ENCODE peak calls at places on chromosomes 3 and 15, in four cellular contexts. One of them, this sample, is unnamed.

GRCh38 chr3:46674031-46674592 is 19.4 kb downstream of the ALS2CL start:
- DNase-seq in thyroid gland: no peak
- DNase-seq in NCI-H146: no peak
- DNase-seq in stimulated activated CD4-positive, alpha-beta T cell treated with anti-CD3 and anti-CD28 coated beads, Interleukin-15, amount 100 ng/mL, for 48 hours: no peak
- DNase-seq in this sample: no peak

GRCh38 chr3:40200754-40201316 is 108.7 kb upstream of the EIF1B start:
- DNase-seq in NCI-H146: no peak
- DNase-seq in stimulated activated CD4-positive, alpha-beta T cell treated with anti-CD3 and anti-CD28 coated beads, Interleukin-15, amount 100 ng/mL, for 48 hours: no peak
- DNase-seq in thyroid gland: no peak
- DNase-seq in this sample: no peak

GRCh38 chr3:4637265-4637664 is 144.1 kb downstream of the ITPR1 start:
- DNase-seq in stimulated activated CD4-positive, alpha-beta T cell treated with anti-CD3 and anti-CD28 coated beads, Interleukin-15, amount 100 ng/mL, for 48 hours: no peak
- DNase-seq in thyroid gland: peak; percentile 52
- DNase-seq in NCI-H146: no peak
- DNase-seq in this sample: no peak

GRCh38 chr3:132695422-132695821 is 26.8 kb downstream of the NPHP3 start:
- DNase-seq in thyroid gland: no peak
- DNase-seq in NCI-H146: no peak
- DNase-seq in stimulated activated CD4-positive, alpha-beta T cell treated with anti-CD3 and anti-CD28 coated beads, Interleukin-15, amount 100 ng/mL, for 48 hours: no peak
- DNase-seq in this sample: no peak

GRCh38 chr3:5122741-5123706 is 932 bp downstream of the ARL8B start:
- DNase-seq in stimulated activated CD4-positive, alpha-beta T cell treated with anti-CD3 and anti-CD28 coated beads, Interleukin-15, amount 100 ng/mL, for 48 hours: peak; percentile 7
- DNase-seq in NCI-H146: peak; percentile 27
- DNase-seq in thyroid gland: peak; percentile 63
- DNase-seq in this sample: peak; percentile 89

GRCh38 chr15:56076651-56077050 is 83.2 kb upstream of the NEDD4 start:
- DNase-seq in thyroid gland: no peak
- DNase-seq in stimulated activated CD4-positive, alpha-beta T cell treated with anti-CD3 and anti-CD28 coated beads, Interleukin-15, amount 100 ng/mL, for 48 hours: no peak
- DNase-seq in NCI-H146: no peak
- DNase-seq in this sample: no peak

GRCh38 chr3:108201258-108201657 is 21.0 kb downstream of the IFT57 start:
- DNase-seq in thyroid gland: no peak
- DNase-seq in stimulated activated CD4-positive, alpha-beta T cell treated with anti-CD3 and anti-CD28 coated beads, Interleukin-15, amount 100 ng/mL, for 48 hours: no peak
- DNase-seq in NCI-H146: no peak
- DNase-seq in this sample: no peak

GRCh38 chr3:25448750-25449684 is 21.0 kb downstream of the RARB start:
- DNase-seq in stimulated activated CD4-positive, alpha-beta T cell treated with anti-CD3 and anti-CD28 coated beads, Interleukin-15, amount 100 ng/mL, for 48 hours: no peak
- DNase-seq in NCI-H146: no peak
- DNase-seq in thyroid gland: peak; percentile 96
- DNase-seq in this sample: peak; percentile 74

GRCh38 chr15:89243046-89243690 is 611 bp upstream of the FANCI start:
- DNase-seq in stimulated activated CD4-positive, alpha-beta T cell treated with anti-CD3 and anti-CD28 coated beads, Interleukin-15, amount 100 ng/mL, for 48 hours: no peak
- DNase-seq in thyroid gland: no peak
- DNase-seq in NCI-H146: no peak
- DNase-seq in this sample: no peak

GRCh38 chr3:5144316-5144994 is 22.4 kb downstream of the ARL8B start:
- DNase-seq in stimulated activated CD4-positive, alpha-beta T cell treated with anti-CD3 and anti-CD28 coated beads, Interleukin-15, amount 100 ng/mL, for 48 hours: no peak
- DNase-seq in thyroid gland: no peak
- DNase-seq in NCI-H146: no peak
- DNase-seq in this sample: no peak

GRCh38 chr15:99157456-99157855 is 52.6 kb downstream of the SYNM start:
- DNase-seq in NCI-H146: no peak
- DNase-seq in thyroid gland: no peak
- DNase-seq in stimulated activated CD4-positive, alpha-beta T cell treated with anti-CD3 and anti-CD28 coated beads, Interleukin-15, amount 100 ng/mL, for 48 hours: no peak
- DNase-seq in this sample: no peak

GRCh38 chr3:58686847-58687246 is 20.3 kb upstream of the FAM3D start:
- DNase-seq in stimulated activated CD4-positive, alpha-beta T cell treated with anti-CD3 and anti-CD28 coated beads, Interleukin-15, amount 100 ng/mL, for 48 hours: no peak
- DNase-seq in NCI-H146: no peak
- DNase-seq in thyroid gland: no peak
- DNase-seq in this sample: no peak

GRCh38 chr3:128787256-128788253 is 61.6 kb downstream of the RAB7A start:
- DNase-seq in NCI-H146: peak; percentile 22
- DNase-seq in thyroid gland: peak; percentile 75
- DNase-seq in stimulated activated CD4-positive, alpha-beta T cell treated with anti-CD3 and anti-CD28 coated beads, Interleukin-15, amount 100 ng/mL, for 48 hours: no peak
- DNase-seq in this sample: peak; percentile 92

GRCh38 chr3:141360888-141361598 is 7.3 kb upstream of the ZBTB38 start:
- DNase-seq in stimulated activated CD4-positive, alpha-beta T cell treated with anti-CD3 and anti-CD28 coated beads, Interleukin-15, amount 100 ng/mL, for 48 hours: no peak
- DNase-seq in NCI-H146: peak; percentile 83
- DNase-seq in thyroid gland: no peak
- DNase-seq in this sample: peak; percentile 74

GRCh38 chr3:27031476-27031875 is 337.7 kb downstream of the NEK10 start:
- DNase-seq in thyroid gland: no peak
- DNase-seq in stimulated activated CD4-positive, alpha-beta T cell treated with anti-CD3 and anti-CD28 coated beads, Interleukin-15, amount 100 ng/mL, for 48 hours: no peak
- DNase-seq in NCI-H146: no peak
- DNase-seq in this sample: no peak

GRCh38 chr3:100602506-100603444 is 6.6 kb upstream of the ADGRG7 start:
- DNase-seq in NCI-H146: peak; percentile 37
- DNase-seq in stimulated activated CD4-positive, alpha-beta T cell treated with anti-CD3 and anti-CD28 coated beads, Interleukin-15, amount 100 ng/mL, for 48 hours: no peak
- DNase-seq in thyroid gland: no peak
- DNase-seq in this sample: peak; percentile 28

GRCh38 chr15:73079570-73079969 is 27.3 kb downstream of the NEO1 start:
- DNase-seq in stimulated activated CD4-positive, alpha-beta T cell treated with anti-CD3 and anti-CD28 coated beads, Interleukin-15, amount 100 ng/mL, for 48 hours: no peak
- DNase-seq in NCI-H146: no peak
- DNase-seq in thyroid gland: no peak
- DNase-seq in this sample: no peak

GRCh38 chr3:52246264-52246620 is 683 bp downstream of the PPM1M start:
- DNase-seq in NCI-H146: no peak
- DNase-seq in stimulated activated CD4-positive, alpha-beta T cell treated with anti-CD3 and anti-CD28 coated beads, Interleukin-15, amount 100 ng/mL, for 48 hours: no peak
- DNase-seq in thyroid gland: no peak
- DNase-seq in this sample: no peak

GRCh38 chr3:193944161-193944884 is 191.6 kb upstream of the HES1 start:
- DNase-seq in thyroid gland: no peak
- DNase-seq in stimulated activated CD4-positive, alpha-beta T cell treated with anti-CD3 and anti-CD28 coated beads, Interleukin-15, amount 100 ng/mL, for 48 hours: no peak
- DNase-seq in NCI-H146: no peak
- DNase-seq in this sample: no peak

GRCh38 chr3:43969944-43970343 is 271.7 kb upstream of the TOPAZ1 start:
- DNase-seq in stimulated activated CD4-positive, alpha-beta T cell treated with anti-CD3 and anti-CD28 coated beads, Interleukin-15, amount 100 ng/mL, for 48 hours: no peak
- DNase-seq in NCI-H146: no peak
- DNase-seq in thyroid gland: no peak
- DNase-seq in this sample: no peak

GRCh38 chr3:107600784-107601183 is 78.0 kb downstream of the BBX start:
- DNase-seq in NCI-H146: no peak
- DNase-seq in stimulated activated CD4-positive, alpha-beta T cell treated with anti-CD3 and anti-CD28 coated beads, Interleukin-15, amount 100 ng/mL, for 48 hours: no peak
- DNase-seq in thyroid gland: no peak
- DNase-seq in this sample: no peak